ENCODE peak calls at places on chromosome 3, in nine cellular contexts. H is H1; R is CD8-positive, alpha-beta T cell; X is substantia nigra; F is CD4-positive, CD25-positive, alpha-beta regulatory T cell; Z is AG04450; V is spleen; P is cardiac muscle cell; U is aorta. L is an unnamed sample.

GRCh38 chr3:170222647-170223541 is 670 bp downstream of the PRKCI start:
- DNase-seq in V (no peak), Z (no peak), X (peak; percentile 39), P (peak; percentile 72), H (no peak), F (peak; percentile 72), R (no peak), U (peak; percentile 58), L (no peak)

GRCh38 chr3:79690072-79690471 is 77.7 kb downstream of the ROBO1 start:
- DNase-seq in X (no peak), R (no peak), U (no peak), H (no peak), F (no peak), Z (no peak), P (no peak), V (no peak), L (no peak)

GRCh38 chr3:99114565-99115291 is 213.2 kb upstream of the DCBLD2 start:
- DNase-seq in P (peak; percentile 31), U (no peak), Z (peak; percentile 16), H (peak; percentile 41), X (no peak), R (no peak), V (no peak), F (no peak), L (no peak)

GRCh38 chr3:2303567-2303966 is 204.9 kb downstream of the CNTN4 start:
- DNase-seq in V (no peak), Z (no peak), R (no peak), U (no peak), P (peak; percentile 85), H (no peak), F (no peak), X (no peak), L (no peak)

GRCh38 chr3:44104668-44105321 is 136.9 kb upstream of the TOPAZ1 start:
- DNase-seq in Z (no peak), F (peak; percentile 71), R (peak; percentile 9), U (no peak), X (no peak), H (no peak), V (no peak), P (no peak), L (no peak)

GRCh38 chr3:14216257-14217048 is 37.8 kb downstream of the LSM3 start:
- DNase-seq in R (peak; percentile 12), V (peak; percentile 88), U (no peak), F (peak; percentile 28), X (peak; percentile 69), Z (no peak), P (peak; percentile 71), H (peak; percentile 64), L (no peak)

GRCh38 chr3:195012100-195012499 is 258.9 kb downstream of the XXYLT1 start:
- DNase-seq in F (no peak), P (no peak), H (no peak), U (no peak), V (no peak), Z (no peak), X (no peak), R (no peak), L (peak; percentile 37)

GRCh38 chr3:153768559-153769469 is 352.4 kb upstream of the ARHGEF26 start:
- DNase-seq in U (no peak), H (peak; percentile 17), X (no peak), F (peak; percentile 69), P (peak; percentile 60), V (peak; percentile 71), Z (peak; percentile 20), R (peak; percentile 37), L (peak; percentile 58)

GRCh38 chr3:129994883-129995559 is 20.5 kb downstream of the TRH start:
- DNase-seq in F (no peak), X (no peak), U (no peak), R (no peak), V (no peak), Z (no peak), H (no peak), P (peak; percentile 56), L (peak; percentile 18)

GRCh38 chr3:153970735-153971347 is 150.3 kb upstream of the ARHGEF26 start:
- DNase-seq in X (no peak), V (no peak), F (peak; percentile 12), P (no peak), H (no peak), U (no peak), Z (no peak), R (no peak), L (no peak)

GRCh38 chr3:70880416-70880815 is 568.0 kb upstream of the MDFIC2 start:
- DNase-seq in P (no peak), R (no peak), U (no peak), Z (no peak), X (no peak), H (no peak), V (no peak), F (no peak), L (no peak)

GRCh38 chr3:133987136-133987535 is 42.6 kb downstream of the SLCO2A1 start:
- DNase-seq in F (no peak), H (no peak), P (no peak), U (no peak), V (no peak), Z (no peak), R (no peak), X (no peak), L (no peak)

GRCh38 chr3:99934984-99935797 is 117.5 kb downstream of the CMSS1 start:
- DNase-seq in R (no peak), Z (no peak), X (no peak), P (no peak), V (no peak), U (no peak), H (no peak), F (no peak), L (no peak)

GRCh38 chr3:134067311-134068161 is 37.8 kb upstream of the SLCO2A1 start:
- DNase-seq in U (no peak), F (no peak), H (no peak), Z (no peak), X (no peak), R (no peak), P (no peak), V (peak; percentile 51), L (no peak)

GRCh38 chr3:76438971-76439370 is 600.9 kb upstream of the ROBO2 start:
- DNase-seq in Z (no peak), X (no peak), V (no peak), F (no peak), H (peak; percentile 1), P (no peak), U (no peak), R (no peak), L (no peak)

GRCh38 chr3:8283180-8283579 is 218.4 kb upstream of the LMCD1 start:
- DNase-seq in H (no peak), U (no peak), F (no peak), Z (no peak), P (no peak), V (no peak), X (no peak), R (no peak), L (no peak)

GRCh38 chr3:12558706-12559105 is 1.8 kb downstream of the MKRN2 start:
- DNase-seq in Z (no peak), R (no peak), X (no peak), H (no peak), P (no peak), V (no peak), F (no peak), U (no peak), L (no peak)

GRCh38 chr3:186772281-186772885 is 11.0 kb upstream of the EIF4A2 start:
- DNase-seq in X (no peak), R (no peak), F (no peak), V (peak; percentile 81), P (no peak), H (no peak), U (no peak), Z (no peak), L (no peak)

DNA sequence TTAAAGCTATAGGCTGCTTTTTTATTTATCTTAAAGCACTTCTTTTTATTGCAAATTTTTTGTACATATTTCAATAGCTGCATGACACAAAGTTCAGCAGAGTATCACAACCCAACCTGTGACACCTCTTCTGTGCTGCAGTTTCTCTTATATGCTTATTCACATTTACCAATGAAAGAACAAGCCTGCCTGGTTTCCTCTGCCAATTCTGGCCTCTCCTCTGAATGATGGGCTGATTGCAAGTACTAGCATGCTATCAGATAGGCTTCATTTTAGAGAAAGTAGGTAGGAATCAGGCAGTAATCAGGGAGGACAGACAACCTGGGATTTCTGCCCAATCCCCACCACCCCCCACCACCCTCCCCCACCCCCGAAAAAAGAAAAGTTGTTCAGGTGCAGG is 26.6 kb downstream of the ACKR4 start:
- DNase-seq in Z (no peak), R (no peak), H (no peak), P (no peak), U (no peak), F (no peak), V (no peak), X (no peak), L (no peak)
- H3K27ac ChIP-seq in Z (no peak overlapping the region), R (no peak overlapping the region), H (no peak overlapping the region), P (no peak overlapping the region), U (no peak overlapping the region), F (no peak overlapping the region), V (no peak overlapping the region), X (no peak overlapping the region), L (no peak overlapping the region)

DNA sequence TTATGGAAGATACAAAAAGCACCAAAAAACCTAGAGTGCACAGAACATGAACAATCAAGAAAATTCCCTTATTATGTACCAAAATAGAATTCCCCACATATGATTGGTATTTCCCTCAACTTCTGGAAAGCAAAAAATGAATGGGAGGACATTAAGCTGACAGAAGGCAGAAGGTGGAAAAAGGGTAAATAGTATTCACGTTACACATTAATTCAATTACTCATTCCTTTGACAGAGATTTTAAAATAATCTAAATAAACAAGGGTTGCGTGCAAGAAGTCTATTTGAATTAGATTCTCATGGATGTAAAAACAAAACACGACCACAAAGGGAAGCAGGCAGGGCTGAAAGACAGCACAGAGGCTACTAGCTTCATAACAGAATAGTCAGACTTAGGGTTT is 260.5 kb upstream of the ZPLD1 start:
- DNase-seq in R (no peak), P (no peak), Z (peak; percentile 42), X (no peak), U (no peak), F (no peak), V (no peak), H (no peak), L (no peak)
- H3K27ac ChIP-seq in R (no peak overlapping the region), P (no peak overlapping the region), Z (no peak overlapping the region), X (no peak overlapping the region), U (no peak overlapping the region), F (no peak overlapping the region), V (no peak overlapping the region), H (no peak overlapping the region), L (no peak overlapping the region)

GRCh38 chr3:10224794-10225660 is 23.2 kb upstream of the TATDN2 start:
- DNase-seq in P (peak; percentile 74), V (peak; percentile 83), X (peak; percentile 69), H (peak; percentile 41), Z (no peak), R (peak; percentile 47), F (peak; percentile 78), U (peak; percentile 76), L (no peak)
- H3K27ac ChIP-seq in P (no peak overlapping the region), V (peak overlapping the region; percentile 64), X (peak overlapping the region; percentile 66), H (no peak overlapping the region), Z (no peak overlapping the region), R (no peak overlapping the region), F (peak overlapping the region; percentile 44), U (peak overlapping the region; percentile 32), L (peak overlapping the region; percentile 17)

DNA sequence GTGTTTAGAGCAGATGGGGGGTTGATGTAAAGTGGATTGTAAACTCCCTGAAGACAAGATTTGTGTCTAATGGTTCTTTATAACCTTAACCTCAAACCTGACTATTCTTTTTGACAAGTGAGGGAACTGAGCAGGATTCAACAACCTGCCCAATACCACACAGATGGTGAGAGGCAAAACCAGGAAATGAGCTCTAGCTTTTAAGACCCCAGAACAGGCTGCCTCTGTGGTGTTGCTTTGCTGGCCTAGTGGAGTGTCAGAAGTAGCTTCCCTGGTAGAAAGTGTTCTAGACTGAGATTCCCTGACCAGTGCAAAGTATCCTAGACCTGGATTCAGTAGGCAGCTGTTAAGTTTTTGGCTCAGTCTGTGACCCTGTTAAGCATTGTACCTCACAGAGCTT is 9.0 kb downstream of the GPR87 start:
- DNase-seq in V (no peak), H (no peak), Z (no peak), F (no peak), P (no peak), R (no peak), X (no peak), U (no peak), L (no peak)
- H3K27ac ChIP-seq in V (no peak overlapping the region), H (no peak overlapping the region), Z (no peak overlapping the region), F (no peak overlapping the region), P (no peak overlapping the region), R (no peak overlapping the region), X (no peak overlapping the region), U (no peak overlapping the region), L (no peak overlapping the region)

L was measured in upper lobe of right lung.